ENCODE peak calls at places on chromosomes 7 and 10, in five cellular contexts. Q is fibroblast of lung, A is mammary epithelial cell, K is endothelial cell of umbilical vein, N is K562. B is an unnamed sample.

GRCh38 chr7:26684447-26684846 is 179.9 kb downstream of the SKAP2 start:
- DNase-seq in Q (peak), A (no peak), K (peak), N (no peak), B (no peak)

GRCh38 chr7:37109016-37109415 is 339.6 kb downstream of the ELMO1 start:
- DNase-seq in Q (no peak), A (no peak), K (peak), N (no peak), B (no peak)

GRCh38 chr10:14648042-14648765 is 126.5 kb downstream of the FAM107B start:
- DNase-seq in Q (peak), A (peak), K (peak), N (no peak), B (peak)

GRCh38 chr7:157572622-157573021 is 235.8 kb downstream of the DNAJB6 start:
- DNase-seq in Q (no peak), A (no peak), K (no peak), N (no peak), B (no peak)

GRCh38 chr7:23955145-23955544 is 245.1 kb downstream of the STK31 start:
- DNase-seq in Q (peak), A (peak), K (no peak), N (no peak), B (no peak)

GRCh38 chr10:123995461-123996131 is 97.8 kb downstream of the CHST15 start:
- DNase-seq in Q (peak), A (peak), K (peak), N (no peak), B (peak)

GRCh38 chr10:16440396-16441105 is 3.7 kb downstream of the PTER start:
- DNase-seq in Q (peak), A (peak), K (no peak), N (no peak), B (no peak)

GRCh38 chr7:102180727-102181126 is 105.9 kb upstream of the SH2B2 start:
- DNase-seq in Q (no peak), A (no peak), K (no peak), N (no peak), B (no peak)

GRCh38 chr10:79084012-79084971 is 15.5 kb downstream of the ZMIZ1 start:
- DNase-seq in Q (peak), A (peak), K (peak), N (peak), B (peak)

GRCh38 chr10:4652111-4653010 is 173.6 kb upstream of the AKR1E2 start:
- DNase-seq in Q (no peak), A (no peak), K (no peak), N (no peak), B (no peak)

GRCh38 chr7:27423290-27423689 is 180.7 kb downstream of the EVX1 start:
- DNase-seq in Q (peak), A (peak), K (no peak), N (no peak), B (no peak)

GRCh38 chr10:110206988-110207804 is at the start of gene MXI1:
- DNase-seq in Q (peak), A (peak), K (peak), N (peak), B (peak)

GRCh38 chr10:14156101-14156500 is 174.6 kb downstream of the FRMD4A start:
- DNase-seq in Q (no peak), A (no peak), K (no peak), N (no peak), B (no peak)

GRCh38 chr10:57791546-57791945 is 476.1 kb downstream of the IPMK start:
- DNase-seq in Q (no peak), A (peak), K (no peak), N (no peak), B (no peak)

GRCh38 chr7:12475362-12476063 is 71.8 kb upstream of the VWDE start:
- DNase-seq in Q (peak), A (peak), K (peak), N (peak), B (no peak)

GRCh38 chr7:112869111-112869774 is 79.0 kb upstream of the TMEM168 start:
- DNase-seq in Q (peak), A (peak), K (peak), N (peak), B (peak)

GRCh38 chr7:114302858-114303257 is 111.8 kb upstream of the FOXP2 start:
- DNase-seq in Q (peak), A (peak), K (no peak), N (no peak), B (no peak)

GRCh38 chr7:132250480-132251326 is 325.6 kb downstream of the PLXNA4 start:
- DNase-seq in Q (no peak), A (no peak), K (no peak), N (no peak), B (no peak)

GRCh38 chr10:87842220-87842641 is 21.1 kb downstream of the KLLN start:
- DNase-seq in Q (peak), A (peak), K (peak), N (no peak), B (no peak)

GRCh38 chr7:151063212-151063561 is 3.8 kb downstream of the SLC4A2 start:
- DNase-seq in Q (peak), A (peak), K (no peak), N (peak), B (no peak)

GRCh38 chr10:33293081-33293480 is 41.4 kb downstream of the NRP1 start:
- DNase-seq in Q (no peak), A (no peak), K (no peak), N (no peak), B (no peak)

GRCh38 chr10:92142949-92143348 is 147.9 kb downstream of the CPEB3 start:
- DNase-seq in Q (no peak), A (no peak), K (no peak), N (no peak), B (peak)

GRCh38 chr7:30789334-30789711 is 18.1 kb downstream of the MINDY4 start:
- DNase-seq in Q (peak), A (peak), K (peak), N (no peak), B (no peak)

GRCh38 chr10:100392686-100393003 is 45.6 kb downstream of the SCD start:
- DNase-seq in Q (no peak), A (no peak), K (no peak), N (no peak), B (no peak)
- H3K27ac ChIP-seq in Q (no peak), A (no peak), K (no peak), N (no peak), B (no peak)

DNA sequence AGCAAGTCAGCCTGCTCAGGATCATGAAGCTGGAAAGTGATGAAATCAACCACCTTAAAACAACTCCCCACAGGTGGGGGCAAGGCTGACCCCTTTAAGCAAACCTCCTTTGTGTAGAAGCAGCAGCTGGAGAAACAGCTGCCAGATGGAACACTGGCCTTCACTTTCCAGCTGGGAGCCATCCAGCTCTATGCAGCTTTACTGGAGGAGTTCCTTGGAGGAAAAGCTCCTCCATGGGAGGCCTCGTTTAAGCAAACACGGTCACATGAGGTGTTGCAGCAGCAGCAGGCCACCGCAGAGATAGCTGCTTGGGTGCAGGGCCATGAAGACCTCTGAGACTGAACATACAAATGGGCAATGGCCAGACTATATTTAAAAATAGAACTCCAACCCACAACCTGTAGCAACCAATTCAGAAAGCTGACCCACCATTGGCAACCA is 13.0 kb upstream of the DLG5 start:
- DNase-seq in Q (peak), A (no peak), K (no peak), N (no peak), B (no peak)
- H3K9ac ChIP-seq in Q (no peak), A (no peak), K (no peak), N (no peak), B (no peak)

GRCh38 chr7:107967420-107967819 is 35.5 kb downstream of the LAMB1 start:
- DNase-seq in Q (no peak), A (no peak), K (no peak), N (no peak), B (no peak)

GRCh38 chr7:107964510-107964909 is 38.5 kb downstream of the LAMB1 start:
- DNase-seq in Q (no peak), A (no peak), K (no peak), N (no peak), B (no peak)

GRCh38 chr7:107968449-107968848 is 34.5 kb downstream of the LAMB1 start:
- DNase-seq in Q (no peak), A (no peak), K (no peak), N (no peak), B (no peak)

GRCh38 chr7:107969856-107970255 is 33.1 kb downstream of the LAMB1 start:
- DNase-seq in Q (no peak), A (no peak), K (peak), N (no peak), B (no peak)

DNA sequence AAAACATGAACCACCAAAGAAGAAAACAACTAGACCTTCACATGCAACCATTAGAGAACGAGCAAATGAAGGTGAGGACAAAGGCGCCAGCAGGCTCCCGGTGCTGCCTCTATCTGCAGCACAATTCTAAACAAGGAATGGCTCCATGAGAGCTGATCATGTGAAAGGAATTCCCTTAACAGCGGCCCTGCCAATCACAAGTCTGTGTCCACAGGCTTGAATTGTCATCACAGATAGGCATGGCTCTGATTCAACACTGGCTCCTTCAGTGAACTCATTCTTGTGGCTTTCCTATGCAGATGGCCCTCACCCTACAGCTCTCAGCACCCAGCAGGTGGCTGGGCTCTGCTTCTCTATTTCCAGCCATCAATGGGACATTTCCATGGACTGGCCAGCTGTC is 36.3 kb downstream of the LAMB1 start:
- DNase-seq in Q (peak), A (peak), K (no peak), N (no peak), B (no peak)
- H3K27ac ChIP-seq in Q (no peak), A (no peak), K (peak), N (no peak), B (no peak)

GRCh38 chr7:65444211-65444842 is 70.7 kb downstream of the ZNF92 start:
- DNase-seq in Q (no peak), A (no peak), K (no peak), N (no peak), B (no peak)

GRCh38 chr7:65436163-65436562 is 62.5 kb downstream of the ZNF92 start:
- DNase-seq in Q (no peak), A (no peak), K (no peak), N (no peak), B (no peak)

GRCh38 chr7:65438593-65438992 is 64.9 kb downstream of the ZNF92 start:
- DNase-seq in Q (peak), A (peak), K (peak), N (no peak), B (no peak)

GRCh38 chr7:65444899-65445823 is 71.5 kb downstream of the ZNF92 start:
- DNase-seq in Q (no peak), A (no peak), K (no peak), N (no peak), B (no peak)

DNA sequence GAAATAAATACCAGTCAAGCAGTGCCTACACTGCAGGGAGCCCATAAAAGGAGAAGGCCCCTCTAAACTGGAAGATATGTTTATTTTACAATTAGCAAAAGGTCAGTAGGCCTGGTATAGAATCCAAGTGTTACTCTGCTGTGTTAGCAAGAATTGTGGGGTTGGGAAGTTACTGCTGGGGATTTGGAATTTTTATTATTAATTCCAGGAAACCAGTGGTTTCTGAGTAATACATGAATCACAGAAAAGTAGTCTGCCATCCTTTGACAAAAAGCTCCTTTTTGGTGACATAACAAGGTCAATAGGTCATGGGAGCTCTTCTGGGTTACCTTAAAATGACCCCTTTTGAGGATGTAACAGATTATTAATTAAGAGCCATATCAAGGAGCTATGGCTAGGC is 67.4 kb downstream of the ZNF92 start:
- DNase-seq in Q (peak), A (peak), K (peak), N (no peak), B (no peak)
- H3K9ac ChIP-seq in Q (no peak), A (no peak), K (no peak), N (no peak), B (no peak)

DNA sequence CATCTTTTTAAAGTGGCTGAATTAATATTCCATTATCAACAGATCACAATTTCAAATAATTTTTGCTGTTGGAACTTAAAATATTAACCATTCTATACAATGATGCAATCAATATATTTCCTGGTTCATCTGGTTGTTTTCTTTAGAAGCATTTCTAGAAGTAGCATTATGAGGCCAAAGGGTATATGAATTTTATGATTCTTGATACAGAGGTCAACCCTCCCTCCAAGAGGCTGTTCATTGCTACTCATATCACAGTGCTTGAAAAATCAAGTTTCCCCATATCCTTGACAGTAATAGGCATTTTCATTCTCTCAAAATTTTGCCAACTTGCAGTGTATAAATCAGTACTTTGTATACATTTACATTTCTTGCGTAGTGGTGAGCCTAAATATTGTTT is 312.6 kb downstream of the BMPER start:
- DNase-seq in Q (no peak), A (no peak), K (no peak), N (no peak), B (no peak)
- H3K27ac ChIP-seq in Q (no peak), A (no peak), K (no peak), N (no peak), B (no peak)

GRCh38 chr10:89521368-89521767 is 14.0 kb downstream of the SLC16A12 start:
- DNase-seq in Q (no peak), A (no peak), K (no peak), N (no peak), B (no peak)

GRCh38 chr10:89516149-89516832 is 19.1 kb downstream of the SLC16A12 start:
- DNase-seq in Q (peak), A (peak), K (no peak), N (no peak), B (no peak)

GRCh38 chr10:89520711-89521110 is 14.7 kb downstream of the SLC16A12 start:
- DNase-seq in Q (no peak), A (no peak), K (no peak), N (no peak), B (no peak)

GRCh38 chr10:89518108-89518507 is 17.3 kb downstream of the SLC16A12 start:
- DNase-seq in Q (peak), A (no peak), K (no peak), N (no peak), B (no peak)

DNA sequence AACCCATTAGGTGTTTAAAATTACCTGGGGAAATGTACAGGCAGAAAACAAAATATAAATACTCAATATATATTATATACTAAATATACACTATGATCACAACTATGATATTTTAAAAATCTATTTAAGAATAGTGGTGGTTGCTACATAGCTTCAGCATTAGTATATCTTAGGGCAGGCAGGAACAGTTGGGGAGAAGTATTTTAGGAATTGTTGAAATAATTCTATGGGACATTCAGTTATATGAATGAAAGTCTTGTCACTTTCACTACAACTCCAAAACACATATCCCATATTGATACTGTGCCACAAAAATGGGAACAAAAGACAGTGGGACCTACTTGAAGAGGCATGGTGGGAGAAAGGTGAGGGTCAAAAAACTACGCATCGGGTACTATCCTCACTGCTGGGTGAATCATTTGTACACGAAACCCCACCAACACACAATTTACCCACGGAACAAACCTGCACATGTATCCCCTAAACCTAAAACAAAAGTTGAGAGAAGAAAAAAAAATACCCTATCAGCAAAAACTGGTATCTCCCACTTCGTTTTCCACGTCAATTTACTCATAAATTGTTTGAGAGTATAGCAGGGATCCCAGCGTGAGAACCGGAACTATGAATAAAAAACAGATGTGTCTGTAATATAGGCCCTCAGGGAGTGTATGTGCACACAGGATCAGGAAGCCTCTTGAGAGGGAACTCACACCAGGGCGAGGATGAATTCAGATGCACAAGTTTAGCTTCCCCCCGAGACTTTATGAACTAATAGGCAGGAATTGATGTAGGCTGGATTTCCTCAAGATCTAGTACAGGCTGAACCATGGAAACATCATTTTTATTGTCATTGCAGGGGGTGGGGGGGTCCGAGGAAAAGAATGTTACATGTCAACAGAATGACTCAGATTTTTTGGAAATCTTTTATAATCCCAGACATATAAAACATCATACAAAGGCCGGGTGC is 16.2 kb downstream of the SLC16A12 start:
- DNase-seq in Q (peak), A (no peak), K (no peak), N (no peak), B (no peak)
- H3K9ac ChIP-seq in Q (no peak), A (no peak), K (no peak), N (no peak), B (no peak)

DNA sequence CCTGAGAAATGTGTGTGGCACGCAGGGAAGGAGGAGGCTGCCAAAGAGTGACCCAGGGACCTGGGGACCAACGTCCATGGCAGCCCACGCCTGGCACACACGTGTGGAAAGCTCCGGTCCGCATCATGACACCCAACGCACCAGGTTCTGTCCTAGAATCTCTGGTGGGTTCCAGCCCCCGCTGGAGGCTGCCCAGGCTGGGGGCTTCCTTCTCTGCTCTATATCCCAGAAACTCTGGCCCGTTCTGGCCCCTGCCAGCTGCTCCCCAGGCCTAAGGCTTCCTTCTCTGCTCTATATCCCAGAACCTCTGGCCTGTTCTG is 261.8 kb downstream of the ELFN1 start:
- DNase-seq in Q (no peak), A (no peak), K (no peak), N (no peak), B (no peak)
- H3K27ac ChIP-seq in Q (no peak), A (no peak), K (no peak), N (no peak), B (no peak)

GRCh38 chr10:103472005-103472404 is 7.0 kb downstream of the CALHM3 start:
- DNase-seq in Q (no peak), A (no peak), K (no peak), N (no peak), B (peak)
- H3K9ac ChIP-seq in Q (no peak), A (no peak), K (no peak), N (no peak), B (peak)

GRCh38 chr10:93993782-93994668 is at the start of gene PLCE1:
- DNase-seq in Q (peak), A (peak), K (no peak), N (peak), B (no peak)
- H3K27ac ChIP-seq in Q (no peak), A (no peak), K (no peak), N (no peak), B (no peak)

GRCh38 chr7:100567751-100568175 is 5.9 kb downstream of the SAP25 start:
- DNase-seq in Q (no peak), A (no peak), K (no peak), N (no peak), B (peak)

GRCh38 chr7:100566018-100566531 is 7.6 kb downstream of the SAP25 start:
- DNase-seq in Q (no peak), A (no peak), K (no peak), N (no peak), B (no peak)

GRCh38 chr7:100568176-100568935 is 5.3 kb downstream of the SAP25 start:
- DNase-seq in Q (no peak), A (no peak), K (no peak), N (no peak), B (peak)

GRCh38 chr7:100568936-100569844 is 4.5 kb downstream of the SAP25 start:
- DNase-seq in Q (peak), A (no peak), K (peak), N (peak), B (peak)

GRCh38 chr7:100567045-100567730 is 6.5 kb downstream of the SAP25 start:
- DNase-seq in Q (peak), A (no peak), K (no peak), N (no peak), B (no peak)
- H3K9ac ChIP-seq in Q (no peak), A (no peak), K (no peak), N (no peak), B (peak)

B was measured in Karpas-422.